ENCODE peak calls at places on chromosomes 11 and 22, in eight cellular contexts. D is prostate gland, T is right atrium auricular region, Q is colonic mucosa, L is A549, N is adrenal gland, S is BE2C, K is IMR-90. M is an unnamed sample.

GRCh38 chr11:32107647-32108046 is 16.8 kb downstream of the RCN1 start:
- DNase-seq in D (no peak), T (no peak), Q (no peak), L (no peak), N (no peak), S (no peak), K (no peak), M (no peak)

GRCh38 chr11:118145285-118146227 is 7.1 kb downstream of the SCN4B start:
- DNase-seq in D (peak; percentile 94), T (peak; percentile 80), Q (peak; percentile 97), L (peak; percentile 92), N (peak; percentile 81), S (peak; percentile 86), K (peak; percentile 41), M (peak; percentile 79)

GRCh38 chr11:57255618-57256017 is 18.6 kb upstream of the APLNR start:
- DNase-seq in D (no peak), T (no peak), Q (no peak), L (no peak), N (no peak), S (no peak), K (peak; percentile 76), M (no peak)

GRCh38 chr22:44940121-44940520 is 69.7 kb downstream of the PHF21B start:
- DNase-seq in D (no peak), T (no peak), Q (no peak), L (no peak), N (no peak), S (no peak), K (no peak), M (no peak)

GRCh38 chr11:28514391-28514790 is 406.2 kb downstream of the METTL15 start:
- DNase-seq in D (no peak), T (no peak), Q (no peak), L (no peak), N (no peak), S (no peak), K (peak; percentile 54), M (no peak)

GRCh38 chr11:77100166-77101042 is 2.2 kb upstream of the OMP start:
- DNase-seq in D (no peak), T (no peak), Q (no peak), L (no peak), N (no peak), S (peak; percentile 4), K (no peak), M (no peak)

GRCh38 chr11:68082478-68082877 is 38.7 kb downstream of the CHKA start:
- DNase-seq in D (no peak), T (no peak), Q (no peak), L (no peak), N (no peak), S (no peak), K (no peak), M (no peak)

GRCh38 chr11:46826310-46827044 is 19.6 kb downstream of the CKAP5 start:
- DNase-seq in D (peak; percentile 72), T (peak; percentile 73), Q (peak; percentile 83), L (peak; percentile 54), N (peak; percentile 89), S (peak; percentile 76), K (peak; percentile 68), M (peak; percentile 67)

GRCh38 chr22:41028841-41029240 is 63.6 kb upstream of the EP300 start:
- DNase-seq in D (no peak), T (no peak), Q (no peak), L (no peak), N (no peak), S (no peak), K (peak; percentile 94), M (no peak)

GRCh38 chr11:93526691-93527583 is 16.3 kb downstream of the SMCO4 start:
- DNase-seq in D (no peak), T (no peak), Q (no peak), L (no peak), N (no peak), S (no peak), K (no peak), M (no peak)

GRCh38 chr22:39623603-39624500 is 53.3 kb downstream of the CACNA1I start:
- DNase-seq in D (no peak), T (no peak), Q (no peak), L (no peak), N (no peak), S (no peak), K (no peak), M (no peak)

GRCh38 chr22:20618488-20618887 is 111.1 kb downstream of the MED15 start:
- DNase-seq in D (no peak), T (no peak), Q (no peak), L (no peak), N (no peak), S (no peak), K (no peak), M (no peak)

GRCh38 chr22:41923595-41924276 is 2.9 kb downstream of the TNFRSF13C start:
- DNase-seq in D (no peak), T (no peak), Q (no peak), L (no peak), N (no peak), S (no peak), K (no peak), M (no peak)

GRCh38 chr22:37381489-37381888 is 45.8 kb downstream of the ELFN2 start:
- DNase-seq in D (no peak), T (no peak), Q (no peak), L (no peak), N (no peak), S (no peak), K (peak; percentile 61), M (no peak)

GRCh38 chr11:102763440-102763839 is 17.0 kb downstream of the MMP10 start:
- DNase-seq in D (no peak), T (no peak), Q (no peak), L (no peak), N (no peak), S (no peak), K (peak; percentile 28), M (no peak)

GRCh38 chr11:2647953-2648352 is 51.8 kb downstream of the KCNQ1OT1 start:
- DNase-seq in D (no peak), T (no peak), Q (no peak), L (no peak), N (no peak), S (no peak), K (no peak), M (no peak)
- H3K9me3 ChIP-seq in D (no peaks in the 10 kb centered on the region), T (peaks cover 66% of the 10 kb centered on the region), Q (peaks cover 6% of the 10 kb centered on the region), L (peaks cover 98% of the 10 kb centered on the region), N (peaks cover 45% of the 10 kb centered on the region), S (no peaks in the 10 kb centered on the region), K (peaks cover 68% of the 10 kb centered on the region), M (peaks cover 16% of the 10 kb centered on the region)

GRCh38 chr22:47564158-47564450 is 801.7 kb downstream of the TBC1D22A start:
- DNase-seq in D (no peak), T (peak; percentile 26), Q (no peak), L (no peak), N (no peak), S (no peak), K (no peak), M (no peak)

GRCh38 chr22:47563406-47564157 is 801.1 kb downstream of the TBC1D22A start:
- DNase-seq in D (no peak), T (peak; percentile 13), Q (no peak), L (no peak), N (no peak), S (no peak), K (no peak), M (no peak)

GRCh38 chr22:47567126-47567730 is 804.8 kb downstream of the TBC1D22A start:
- DNase-seq in D (no peak), T (no peak), Q (no peak), L (no peak), N (no peak), S (no peak), K (no peak), M (no peak)

GRCh38 chr22:47565607-47566006 is 803.2 kb downstream of the TBC1D22A start:
- DNase-seq in D (no peak), T (peak; percentile 36), Q (no peak), L (no peak), N (no peak), S (no peak), K (no peak), M (no peak)

DNA sequence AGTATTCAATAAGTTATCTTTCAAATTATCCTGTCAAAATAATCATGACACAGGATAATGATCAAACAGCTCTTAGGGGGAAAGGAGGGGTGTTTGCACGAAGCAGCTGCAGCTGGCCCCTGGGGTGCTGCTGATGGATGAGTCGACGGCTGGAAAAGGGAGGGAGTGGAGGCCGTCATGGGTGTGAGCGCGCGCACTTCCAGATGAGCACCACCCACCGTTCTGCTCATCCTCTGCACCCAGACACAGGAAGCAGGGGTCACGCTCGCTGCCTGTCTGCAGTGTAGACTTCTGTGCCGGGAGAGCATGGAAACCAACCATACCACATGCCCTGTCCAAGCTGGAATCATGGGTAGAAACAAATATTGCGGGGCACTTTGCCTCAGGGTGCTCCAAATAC is 802.2 kb downstream of the TBC1D22A start:
- DNase-seq in D (no peak), T (peak; percentile 34), Q (no peak), L (no peak), N (no peak), S (no peak), K (no peak), M (no peak)
- H3K9me3 ChIP-seq in D (no peaks in the 10 kb centered on the region), T (no peaks in the 10 kb centered on the region), Q (no peaks in the 10 kb centered on the region), L (no peaks in the 10 kb centered on the region), N (no peaks in the 10 kb centered on the region), S (no peaks in the 10 kb centered on the region), K (peaks cover 42% of the 10 kb centered on the region), M (no peaks in the 10 kb centered on the region)

GRCh38 chr22:49727191-49727880 is 100.3 kb downstream of the BRD1 start:
- DNase-seq in D (no peak), T (no peak), Q (no peak), L (no peak), N (no peak), S (no peak), K (no peak), M (no peak)

GRCh38 chr22:49725516-49725915 is 102.2 kb downstream of the BRD1 start:
- DNase-seq in D (no peak), T (peak; percentile 28), Q (no peak), L (no peak), N (no peak), S (no peak), K (no peak), M (no peak)

GRCh38 chr22:49726022-49726681 is 101.5 kb downstream of the BRD1 start:
- DNase-seq in D (no peak), T (no peak), Q (no peak), L (no peak), N (no peak), S (no peak), K (no peak), M (no peak)

GRCh38 chr22:49727881-49728563 is 99.7 kb downstream of the BRD1 start:
- DNase-seq in D (no peak), T (no peak), Q (no peak), L (no peak), N (no peak), S (no peak), K (no peak), M (no peak)

DNA sequence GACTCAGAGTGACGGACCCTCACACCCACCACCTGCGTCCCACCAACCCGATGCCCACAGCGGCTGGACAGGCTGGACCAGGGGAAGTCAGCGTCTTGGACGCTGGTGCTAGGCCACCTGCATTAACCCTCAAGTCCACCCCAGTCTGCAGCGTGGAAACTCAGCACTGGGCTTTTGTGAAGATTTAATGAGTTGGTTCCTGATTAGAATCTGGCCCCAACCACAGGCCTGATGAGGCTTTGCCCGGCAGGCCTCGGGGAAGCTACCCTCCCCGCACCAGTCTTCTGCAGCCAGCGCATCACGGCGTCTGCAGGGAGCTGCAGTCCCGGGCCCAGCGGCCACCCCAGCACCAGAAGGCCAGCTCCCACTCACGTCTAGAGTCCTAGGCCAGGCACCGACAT is 101.0 kb downstream of the BRD1 start:
- DNase-seq in D (no peak), T (no peak), Q (no peak), L (no peak), N (no peak), S (no peak), K (no peak), M (no peak)
- H3K9me3 ChIP-seq in D (no peaks in the 10 kb centered on the region), T (no peaks in the 10 kb centered on the region), Q (no peaks in the 10 kb centered on the region), L (no peaks in the 10 kb centered on the region), N (no peaks in the 10 kb centered on the region), S (no peaks in the 10 kb centered on the region), K (no peaks in the 10 kb centered on the region), M (no peaks in the 10 kb centered on the region)

GRCh38 chr11:2950825-2951224 is 21.6 kb upstream of the PHLDA2 start:
- DNase-seq in D (no peak), T (no peak), Q (no peak), L (no peak), N (no peak), S (no peak), K (peak; percentile 28), M (no peak)
- H3K9me3 ChIP-seq in D (no peaks in the 10 kb centered on the region), T (no peaks in the 10 kb centered on the region), Q (no peaks in the 10 kb centered on the region), L (no peaks in the 10 kb centered on the region), N (no peaks in the 10 kb centered on the region), S (no peaks in the 10 kb centered on the region), K (no peaks in the 10 kb centered on the region), M (no peaks in the 10 kb centered on the region)

M was measured in T-helper 17 cell.